ENCODE peak calls at places on chromosomes 11 and 22, in eight cellular contexts. D is MM.1S; O is Calu3; A is RPMI7951; G is gastrocnemius medialis; V is HEK293T; S is GM12891; X is stimulated activated CD4-positive, alpha-beta T cell treated with anti-CD3 and anti-CD28 coated beads, Interleukin-12 subunit alpha, Interleukin-12 subunit beta, amount 100 ng/mL, for 24 hours. B is an unnamed sample.

GRCh38 chr22:50730941-50731661 is 6.9 kb upstream of the ACR start:
- DNase-seq in D (no peak), O (no peak), A (no peak), G (peak; percentile 5), V (no peak), S (no peak), X (no peak), B (no peak)

GRCh38 chr11:33461726-33462125 is 204.5 kb downstream of the HIPK3 start:
- DNase-seq in D (no peak), O (no peak), A (peak; percentile 75), G (no peak), V (no peak), S (no peak), X (no peak), B (no peak)

GRCh38 chr11:79006854-79007253 is 432.2 kb upstream of the NARS2 start:
- DNase-seq in D (no peak), O (no peak), A (no peak), G (no peak), V (no peak), S (no peak), X (no peak), B (no peak)

GRCh38 chr11:28448186-28448585 is 340.0 kb downstream of the METTL15 start:
- DNase-seq in D (no peak), O (no peak), A (no peak), G (no peak), V (no peak), S (no peak), X (no peak), B (no peak)

GRCh38 chr11:2951235-2952110 is 22.3 kb upstream of the PHLDA2 start:
- DNase-seq in D (no peak), O (no peak), A (peak; percentile 91), G (no peak), V (no peak), S (no peak), X (no peak), B (no peak)

GRCh38 chr11:130599073-130599654 is 150.7 kb downstream of the ADAMTS15 start:
- DNase-seq in D (no peak), O (no peak), A (no peak), G (peak; percentile 64), V (no peak), S (no peak), X (no peak), B (no peak)

GRCh38 chr11:118870396-118871343 is 13.0 kb upstream of the CXCR5 start:
- DNase-seq in D (peak; percentile 83), O (peak; percentile 10), A (peak; percentile 59), G (peak; percentile 66), V (no peak), S (no peak), X (no peak), B (no peak)

GRCh38 chr22:26756675-26757293 is 99.4 kb downstream of the MIAT start:
- DNase-seq in D (peak; percentile 33), O (peak; percentile 73), A (peak; percentile 75), G (no peak), V (peak; percentile 82), S (peak; percentile 57), X (peak; percentile 26), B (peak; percentile 85)

GRCh38 chr11:67062526-67063373 is 6.1 kb downstream of the RHOD start:
- DNase-seq in D (no peak), O (peak; percentile 80), A (no peak), G (no peak), V (no peak), S (no peak), X (no peak), B (no peak)

GRCh38 chr11:7204778-7205177 is 46.9 kb upstream of the SYT9 start:
- DNase-seq in D (no peak), O (no peak), A (no peak), G (no peak), V (no peak), S (no peak), X (no peak), B (no peak)

GRCh38 chr11:73178681-73179080 is 36.6 kb upstream of the FCHSD2 start:
- DNase-seq in D (no peak), O (no peak), A (no peak), G (peak; percentile 5), V (no peak), S (no peak), X (no peak), B (no peak)

GRCh38 chr11:5204787-5205186 is 4.3 kb upstream of the OR51V1 start:
- DNase-seq in D (peak; percentile 76), O (peak; percentile 22), A (peak; percentile 67), G (no peak), V (peak; percentile 15), S (no peak), X (no peak), B (peak; percentile 38)

GRCh38 chr22:22942511-22943329 is 55.1 kb downstream of the IGLL5 start:
- DNase-seq in D (peak; percentile 91), O (peak; percentile 63), A (peak; percentile 26), G (no peak), V (peak; percentile 83), S (no peak), X (peak; percentile 79), B (peak; percentile 74)

GRCh38 chr11:61879152-61879551 is 12.2 kb downstream of the FADS3 start:
- DNase-seq in D (no peak), O (no peak), A (no peak), G (no peak), V (no peak), S (no peak), X (no peak), B (no peak)

GRCh38 chr11:39192671-39193070 is 2266.8 kb downstream of the LRRC4C start:
- DNase-seq in D (no peak), O (no peak), A (no peak), G (no peak), V (no peak), S (no peak), X (no peak), B (no peak)

GRCh38 chr22:31327786-31328544 is 18.2 kb downstream of the PATZ1 start:
- DNase-seq in D (no peak), O (no peak), A (no peak), G (no peak), V (no peak), S (no peak), X (no peak), B (no peak)

GRCh38 chr11:58629857-58630256 is 7.4 kb downstream of the CNTF start:
- DNase-seq in D (peak; percentile 45), O (peak; percentile 27), A (peak; percentile 59), G (no peak), V (peak; percentile 34), S (no peak), X (no peak), B (peak; percentile 37)

GRCh38 chr11:77030834-77031414 is 3.3 kb upstream of the B3GNT6 start:
- DNase-seq in D (no peak), O (no peak), A (no peak), G (no peak), V (no peak), S (no peak), X (no peak), B (no peak)

GRCh38 chr11:88575876-88576275 is 238.3 kb upstream of the CTSC start:
- DNase-seq in D (no peak), O (no peak), A (no peak), G (no peak), V (no peak), S (no peak), X (no peak), B (no peak)

GRCh38 chr11:43316451-43316850 is 4.7 kb downstream of the API5 start:
- DNase-seq in D (peak; percentile 76), O (peak; percentile 3), A (peak; percentile 36), G (no peak), V (no peak), S (no peak), X (no peak), B (no peak)

GRCh38 chr11:75384438-75385080 is 14.8 kb upstream of the RPS3 start:
- DNase-seq in D (peak; percentile 58), O (peak; percentile 78), A (peak; percentile 62), G (peak; percentile 51), V (peak; percentile 82), S (peak; percentile 60), X (peak; percentile 67), B (peak; percentile 86)

GRCh38 chr11:97072420-97072819 is 682.6 kb downstream of the JRKL start:
- DNase-seq in D (no peak), O (no peak), A (no peak), G (no peak), V (no peak), S (no peak), X (no peak), B (no peak)

GRCh38 chr11:69027704-69028372 is 14.8 kb upstream of the MRGPRF start:
- DNase-seq in D (no peak), O (no peak), A (no peak), G (no peak), V (no peak), S (no peak), X (no peak), B (no peak)

GRCh38 chr22:39343259-39344045 is 6.3 kb upstream of the SYNGR1 start:
- DNase-seq in D (peak; percentile 76), O (peak; percentile 71), A (peak; percentile 55), G (peak; percentile 46), V (peak; percentile 81), S (no peak), X (peak; percentile 43), B (peak; percentile 76)

GRCh38 chr11:78339483-78339882 is 78.1 kb downstream of the GAB2 start:
- DNase-seq in D (no peak), O (no peak), A (peak; percentile 29), G (no peak), V (no peak), S (no peak), X (no peak), B (no peak)

GRCh38 chr11:128311742-128312719 is 275.3 kb downstream of the ETS1 start:
- DNase-seq in D (no peak), O (no peak), A (no peak), G (no peak), V (no peak), S (no peak), X (no peak), B (no peak)

GRCh38 chr11:20353829-20354434 is 9.6 kb upstream of the HTATIP2 start:
- DNase-seq in D (peak; percentile 40), O (peak; percentile 52), A (peak; percentile 40), G (no peak), V (peak; percentile 56), S (no peak), X (no peak), B (peak; percentile 33)

GRCh38 chr11:130180491-130180890 is 20.9 kb downstream of the ST14 start:
- DNase-seq in D (peak; percentile 72), O (no peak), A (no peak), G (no peak), V (no peak), S (no peak), X (no peak), B (no peak)

GRCh38 chr22:49391436-49391835 is 436.2 kb downstream of the BRD1 start:
- DNase-seq in D (no peak), O (no peak), A (no peak), G (no peak), V (no peak), S (no peak), X (no peak), B (no peak)

GRCh38 chr22:17929909-17930308 is 94.5 kb downstream of the MICAL3 start:
- DNase-seq in D (no peak), O (no peak), A (no peak), G (no peak), V (no peak), S (no peak), X (no peak), B (no peak)

GRCh38 chr11:2314525-2315394 is 12.9 kb downstream of the TSPAN32 start:
- DNase-seq in D (no peak), O (no peak), A (peak; percentile 84), G (peak; percentile 50), V (no peak), S (no peak), X (no peak), B (no peak)

GRCh38 chr11:119626197-119626909 is 102.6 kb downstream of the NECTIN1 start:
- DNase-seq in D (no peak), O (no peak), A (no peak), G (no peak), V (no peak), S (no peak), X (no peak), B (no peak)

GRCh38 chr11:102850973-102851745 is 7.8 kb upstream of the MMP3 start:
- DNase-seq in D (no peak), O (no peak), A (peak; percentile 83), G (no peak), V (no peak), S (no peak), X (no peak), B (no peak)

GRCh38 chr11:113906515-113906914 is 1.9 kb downstream of the HTR3B start:
- DNase-seq in D (no peak), O (no peak), A (no peak), G (no peak), V (no peak), S (no peak), X (no peak), B (no peak)

B was measured in GM13977.